ENCODE peak calls at places on chromosomes 11 and 22, in seven cellular contexts. A is mucosa of gallbladder, E is hypothalamus, L is Kasumi-1, Z is lower lobe of right lung, V is NCI-H748 treated with DMSO at 0.1 percent for 48 hours, C is GDM1. U is an unnamed sample.
A peak's percentile ranks its signal among the peaks of the same experiment; 100 is the strongest.

GRCh38 chr22:24420977-24421343 is 6.4 kb upstream of the ADORA2A start:
- DNase-seq in A (no peak), E (no peak), L (no peak), Z (peak; percentile 30), V (no peak), C (no peak), U (no peak)

GRCh38 chr11:3126207-3126865 is 38.8 kb downstream of the OSBPL5 start:
- DNase-seq in A (no peak), E (no peak), L (no peak), Z (peak; percentile 65), V (no peak), C (no peak), U (no peak)

GRCh38 chr11:29293825-29294224 is 723.0 kb downstream of the KCNA4 start:
- DNase-seq in A (no peak), E (no peak), L (no peak), Z (no peak), V (no peak), C (no peak), U (no peak)

GRCh38 chr11:12564012-12564411 is 110.2 kb upstream of the TEAD1 start:
- DNase-seq in A (no peak), E (no peak), L (no peak), Z (no peak), V (no peak), C (no peak), U (no peak)

GRCh38 chr22:23119492-23120414 is 22.0 kb downstream of the RSPH14 start:
- DNase-seq in A (no peak), E (no peak), L (no peak), Z (no peak), V (no peak), C (no peak), U (no peak)

GRCh38 chr22:24179478-24180210 is 1.6 kb upstream of the SUSD2 start:
- DNase-seq in A (no peak), E (no peak), L (no peak), Z (peak; percentile 39), V (no peak), C (no peak), U (no peak)

GRCh38 chr11:45538939-45539338 is 126.5 kb downstream of the CHST1 start:
- DNase-seq in A (no peak), E (no peak), L (no peak), Z (no peak), V (no peak), C (no peak), U (peak; percentile 32)

GRCh38 chr11:126172596-126173038 is 38.8 kb downstream of the RPUSD4 start:
- DNase-seq in A (no peak), E (no peak), L (peak; percentile 83), Z (peak; percentile 18), V (no peak), C (no peak), U (peak; percentile 29)